ENCODE peak calls at places on chromosomes 5 and 9, in four cellular contexts. One of them, this sample, is unnamed.

GRCh38 chr5:132776077-132776931 is 735 bp downstream of the SEPTIN8 start:
- DNase-seq in GM12878: no peak
- DNase-seq in GM12891: no peak
- DNase-seq in K562: peak
- DNase-seq in this sample: no peak

GRCh38 chr5:132557425-132557805 is 638 bp downstream of the RAD50 start:
- DNase-seq in GM12878: peak
- DNase-seq in K562: peak
- DNase-seq in GM12891: peak
- DNase-seq in this sample: peak

GRCh38 chr5:144156767-144157171 is 13.7 kb downstream of the YIPF5 start:
- DNase-seq in GM12878: no peak
- DNase-seq in K562: no peak
- DNase-seq in GM12891: no peak
- DNase-seq in this sample: no peak

GRCh38 chr9:86792136-86792535 is 155.2 kb downstream of the GAS1 start:
- DNase-seq in GM12878: no peak
- DNase-seq in GM12891: no peak
- DNase-seq in K562: no peak
- DNase-seq in this sample: no peak

GRCh38 chr9:137611623-137612609 is 6.4 kb downstream of the ARRDC1 start:
- DNase-seq in GM12878: no peak
- DNase-seq in K562: peak
- DNase-seq in GM12891: no peak
- DNase-seq in this sample: no peak

GRCh38 chr5:59579101-59579885 is 314.2 kb downstream of the PDE4D start:
- DNase-seq in GM12878: no peak
- DNase-seq in GM12891: no peak
- DNase-seq in K562: no peak
- DNase-seq in this sample: no peak

GRCh38 chr9:69253057-69253456 is 72.0 kb upstream of the ENTREP1 start:
- DNase-seq in GM12891: no peak
- DNase-seq in K562: no peak
- DNase-seq in GM12878: no peak
- DNase-seq in this sample: no peak

GRCh38 chr5:79771387-79771786 is 81.8 kb downstream of the CMYA5 start:
- DNase-seq in K562: no peak
- DNase-seq in GM12891: no peak
- DNase-seq in GM12878: no peak
- DNase-seq in this sample: no peak

GRCh38 chr5:65555266-65555665 is 7.7 kb downstream of the CENPK start:
- DNase-seq in GM12891: no peak
- DNase-seq in K562: no peak
- DNase-seq in GM12878: no peak
- DNase-seq in this sample: no peak

GRCh38 chr5:180286-180918 is 10.9 kb upstream of the LRRC14B start:
- DNase-seq in K562: no peak
- DNase-seq in GM12878: no peak
- DNase-seq in GM12891: no peak
- DNase-seq in this sample: no peak

GRCh38 chr9:133949486-133950061 is 42.5 kb downstream of the VAV2 start:
- DNase-seq in K562: no peak
- DNase-seq in GM12891: no peak
- DNase-seq in GM12878: no peak
- DNase-seq in this sample: no peak

GRCh38 chr9:115006660-115007059 is 76.3 kb upstream of the TNFSF8 start:
- DNase-seq in GM12891: no peak
- DNase-seq in K562: no peak
- DNase-seq in GM12878: no peak
- DNase-seq in this sample: no peak

GRCh38 chr5:159441441-159441840 is 111.2 kb upstream of the IL12B start:
- DNase-seq in K562: peak
- DNase-seq in GM12891: no peak
- DNase-seq in GM12878: no peak
- DNase-seq in this sample: no peak

GRCh38 chr5:56319281-56320242 is 86.4 kb upstream of the ANKRD55 start:
- DNase-seq in GM12878: no peak
- DNase-seq in K562: no peak
- DNase-seq in GM12891: no peak
- DNase-seq in this sample: no peak

GRCh38 chr5:32461441-32462120 is 17.0 kb upstream of the ZFR start:
- DNase-seq in GM12878: no peak
- DNase-seq in K562: no peak
- DNase-seq in GM12891: no peak
- DNase-seq in this sample: no peak

GRCh38 chr9:110687497-110687896 is 18.9 kb downstream of the MUSK start:
- DNase-seq in GM12878: no peak
- DNase-seq in GM12891: no peak
- DNase-seq in K562: no peak
- DNase-seq in this sample: no peak

DNA sequence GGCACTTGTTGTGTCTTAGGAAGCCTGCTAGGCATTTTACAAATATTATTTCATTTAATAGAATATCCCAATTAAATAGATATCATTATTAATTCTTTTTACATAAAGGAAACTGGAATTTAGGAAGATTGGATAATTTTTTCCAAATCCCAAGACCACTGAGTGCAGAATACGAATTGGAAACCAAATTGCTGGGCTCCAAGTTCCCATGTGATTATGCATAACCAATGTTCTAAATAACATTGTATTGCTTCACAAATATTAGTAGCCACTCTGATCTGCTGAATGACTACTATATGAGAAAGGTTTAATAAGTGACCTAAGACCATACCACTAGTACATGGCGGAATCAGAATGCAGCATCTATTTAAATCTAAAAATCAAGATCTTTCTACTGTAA is 57.7 kb downstream of the ALDH1A1 start:
- DNase-seq in GM12891: no peak
- DNase-seq in GM12878: no peak
- DNase-seq in K562: no peak
- DNase-seq in this sample: no peak
- TF ChIP-seq SPI1 in GM12891: no peak
- TF ChIP-seq SPI1 in GM12878: no peak
- TF ChIP-seq SPI1 in K562: no peak
- TF ChIP-seq SPI1 in this sample: no peak

GRCh38 chr5:68529581-68529980 is 314.0 kb downstream of the PIK3R1 start:
- DNase-seq in GM12878: no peak
- DNase-seq in GM12891: no peak
- DNase-seq in K562: no peak
- DNase-seq in this sample: no peak
- TF ChIP-seq SPI1 in GM12878: no peak
- TF ChIP-seq SPI1 in GM12891: no peak
- TF ChIP-seq SPI1 in K562: no peak
- TF ChIP-seq SPI1 in this sample: no peak

GRCh38 chr5:82544004-82544403 is 265.9 kb upstream of the RPS23 start:
- DNase-seq in GM12878: no peak
- DNase-seq in GM12891: no peak
- DNase-seq in K562: no peak
- DNase-seq in this sample: no peak

GRCh38 chr5:82551840-82552385 is 273.8 kb upstream of the RPS23 start:
- DNase-seq in K562: no peak
- DNase-seq in GM12891: no peak
- DNase-seq in GM12878: no peak
- DNase-seq in this sample: no peak

GRCh38 chr5:82551220-82551619 is 273.1 kb upstream of the RPS23 start:
- DNase-seq in GM12891: no peak
- DNase-seq in GM12878: no peak
- DNase-seq in K562: no peak
- DNase-seq in this sample: no peak

DNA sequence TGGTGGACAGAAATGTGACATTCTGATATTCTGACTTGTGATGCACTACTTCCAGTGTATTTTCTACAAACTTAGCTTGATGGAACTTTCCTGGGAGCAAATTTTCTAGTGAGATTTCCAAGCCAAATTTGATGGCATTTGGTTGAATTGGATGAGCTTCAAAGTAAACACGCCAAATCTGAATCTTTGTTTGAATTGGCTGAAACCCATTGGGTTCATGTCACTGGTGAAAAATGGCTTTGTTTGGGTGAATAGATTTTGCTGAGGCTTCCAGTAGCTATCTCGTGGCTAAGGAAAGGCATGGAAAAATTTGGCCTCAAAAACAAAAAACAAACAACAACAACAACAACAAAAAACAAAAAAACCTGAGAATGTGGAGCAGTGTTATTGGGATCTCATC is 271.1 kb upstream of the RPS23 start:
- DNase-seq in K562: no peak
- DNase-seq in GM12878: no peak
- DNase-seq in GM12891: no peak
- DNase-seq in this sample: no peak
- TF ChIP-seq SPI1 in K562: no peak
- TF ChIP-seq SPI1 in GM12878: no peak
- TF ChIP-seq SPI1 in GM12891: no peak
- TF ChIP-seq SPI1 in this sample: no peak

GRCh38 chr9:130906727-130907416 is 10.3 kb upstream of the QRFP start:
- DNase-seq in GM12878: no peak
- DNase-seq in K562: peak
- DNase-seq in GM12891: no peak
- DNase-seq in this sample: no peak
- TF ChIP-seq SPI1 in GM12878: no peak
- TF ChIP-seq SPI1 in K562: no peak
- TF ChIP-seq SPI1 in GM12891: no peak
- TF ChIP-seq SPI1 in this sample: no peak

DNA sequence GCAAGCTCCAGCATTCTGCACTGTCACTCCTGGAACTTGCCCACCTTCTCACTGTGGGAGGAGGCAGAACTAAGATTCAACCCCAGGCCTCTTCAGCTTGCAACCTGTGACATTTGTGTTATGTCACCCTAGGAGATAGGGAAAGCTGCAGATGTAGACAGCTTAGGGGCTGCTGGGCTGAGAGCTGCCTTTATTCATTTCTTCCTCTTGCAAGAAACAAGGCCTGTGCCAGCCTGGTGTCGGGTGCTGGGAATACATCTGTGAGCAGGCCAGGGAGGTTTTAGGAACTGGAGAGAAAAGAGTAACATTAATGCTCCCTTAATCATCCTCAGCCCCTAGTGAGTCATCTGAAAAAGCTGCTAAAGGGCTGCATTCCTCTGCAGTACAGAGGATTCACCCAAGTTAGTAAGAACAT is 101.8 kb downstream of the FGF18 start:
- DNase-seq in GM12891: no peak
- DNase-seq in K562: no peak
- DNase-seq in GM12878: no peak
- DNase-seq in this sample: no peak
- TF ChIP-seq SPI1 in GM12891: no peak
- TF ChIP-seq SPI1 in K562: no peak
- TF ChIP-seq SPI1 in GM12878: no peak
- TF ChIP-seq SPI1 in this sample: no peak

This sample was measured in HL-60.